ENCODE peak calls at places on chromosomes 2 and 18, in nine cellular contexts. One of them, this sample, is unnamed.

GRCh38 chr2:6394266-6394665 is 471.4 kb downstream of the CMPK2 start:
- DNase-seq in right cardiac atrium: no peak
- DNase-seq in fibroblast of lung: no peak
- DNase-seq in heart left ventricle: no peak
- DNase-seq in GM23248: no peak
- DNase-seq in stomach: no peak
- DNase-seq in tibial artery: no peak
- DNase-seq in thyroid gland: no peak
- DNase-seq in endothelial cell of umbilical vein: no peak
- DNase-seq in this sample: no peak

GRCh38 chr18:33440011-33440383 is 524 bp downstream of the CCDC178 start:
- DNase-seq in right cardiac atrium: peak; percentile 74
- DNase-seq in fibroblast of lung: peak; percentile 76
- DNase-seq in heart left ventricle: peak; percentile 12
- DNase-seq in GM23248: peak; percentile 65
- DNase-seq in stomach: peak; percentile 54
- DNase-seq in tibial artery: peak; percentile 22
- DNase-seq in thyroid gland: peak; percentile 73
- DNase-seq in endothelial cell of umbilical vein: peak; percentile 46
- DNase-seq in this sample: no peak

GRCh38 chr2:129779783-129780182 is 199.7 kb upstream of the RAB6C start:
- DNase-seq in right cardiac atrium: no peak
- DNase-seq in fibroblast of lung: no peak
- DNase-seq in heart left ventricle: no peak
- DNase-seq in GM23248: no peak
- DNase-seq in stomach: no peak
- DNase-seq in tibial artery: no peak
- DNase-seq in thyroid gland: no peak
- DNase-seq in endothelial cell of umbilical vein: no peak
- DNase-seq in this sample: no peak

GRCh38 chr2:26177122-26177521 is 4.2 kb downstream of the GAREM2 start:
- DNase-seq in right cardiac atrium: no peak
- DNase-seq in fibroblast of lung: no peak
- DNase-seq in heart left ventricle: no peak
- DNase-seq in GM23248: no peak
- DNase-seq in stomach: no peak
- DNase-seq in tibial artery: no peak
- DNase-seq in thyroid gland: no peak
- DNase-seq in endothelial cell of umbilical vein: no peak
- DNase-seq in this sample: no peak

GRCh38 chr2:144322379-144322778 is 197.5 kb downstream of the ZEB2 start:
- DNase-seq in right cardiac atrium: no peak
- DNase-seq in fibroblast of lung: no peak
- DNase-seq in heart left ventricle: no peak
- DNase-seq in GM23248: peak; percentile 58
- DNase-seq in stomach: no peak
- DNase-seq in tibial artery: no peak
- DNase-seq in thyroid gland: no peak
- DNase-seq in endothelial cell of umbilical vein: no peak
- DNase-seq in this sample: no peak

GRCh38 chr2:71615769-71616730 is 162.7 kb downstream of the DYSF start:
- DNase-seq in right cardiac atrium: peak; percentile 37
- DNase-seq in fibroblast of lung: no peak
- DNase-seq in heart left ventricle: peak; percentile 3
- DNase-seq in GM23248: no peak
- DNase-seq in stomach: peak; percentile 7
- DNase-seq in tibial artery: no peak
- DNase-seq in thyroid gland: no peak
- DNase-seq in endothelial cell of umbilical vein: no peak
- DNase-seq in this sample: no peak

GRCh38 chr18:55748227-55748738 is 160.3 kb upstream of the TCF4 start:
- DNase-seq in right cardiac atrium: no peak
- DNase-seq in fibroblast of lung: peak; percentile 20
- DNase-seq in heart left ventricle: no peak
- DNase-seq in GM23248: no peak
- DNase-seq in stomach: no peak
- DNase-seq in tibial artery: no peak
- DNase-seq in thyroid gland: no peak
- DNase-seq in endothelial cell of umbilical vein: no peak
- DNase-seq in this sample: no peak

GRCh38 chr2:239240480-239240881 is 160.3 kb downstream of the HDAC4 start:
- DNase-seq in right cardiac atrium: peak; percentile 82
- DNase-seq in fibroblast of lung: no peak
- DNase-seq in heart left ventricle: no peak
- DNase-seq in GM23248: no peak
- DNase-seq in stomach: no peak
- DNase-seq in tibial artery: no peak
- DNase-seq in thyroid gland: no peak
- DNase-seq in endothelial cell of umbilical vein: no peak
- DNase-seq in this sample: no peak

GRCh38 chr2:231093956-231094355 is 30.9 kb downstream of the HTR2B start:
- DNase-seq in right cardiac atrium: no peak
- DNase-seq in fibroblast of lung: no peak
- DNase-seq in heart left ventricle: no peak
- DNase-seq in GM23248: no peak
- DNase-seq in stomach: no peak
- DNase-seq in tibial artery: no peak
- DNase-seq in thyroid gland: no peak
- DNase-seq in endothelial cell of umbilical vein: no peak
- DNase-seq in this sample: no peak

GRCh38 chr18:79868811-79869541 is 71.2 kb downstream of the KCNG2 start:
- DNase-seq in right cardiac atrium: no peak
- DNase-seq in fibroblast of lung: no peak
- DNase-seq in heart left ventricle: no peak
- DNase-seq in GM23248: no peak
- DNase-seq in stomach: no peak
- DNase-seq in tibial artery: no peak
- DNase-seq in thyroid gland: no peak
- DNase-seq in endothelial cell of umbilical vein: no peak
- DNase-seq in this sample: no peak

GRCh38 chr2:199956062-199956380 is 639 bp downstream of the MAIP1 start:
- DNase-seq in right cardiac atrium: no peak
- DNase-seq in fibroblast of lung: no peak
- DNase-seq in heart left ventricle: no peak
- DNase-seq in GM23248: no peak
- DNase-seq in stomach: no peak
- DNase-seq in tibial artery: no peak
- DNase-seq in thyroid gland: no peak
- DNase-seq in endothelial cell of umbilical vein: no peak
- DNase-seq in this sample: no peak

GRCh38 chr2:46985512-46985911 is 69.9 kb upstream of the MCFD2 start:
- DNase-seq in right cardiac atrium: peak; percentile 76
- DNase-seq in fibroblast of lung: peak; percentile 49
- DNase-seq in heart left ventricle: no peak
- DNase-seq in GM23248: peak; percentile 79
- DNase-seq in stomach: no peak
- DNase-seq in tibial artery: no peak
- DNase-seq in thyroid gland: no peak
- DNase-seq in endothelial cell of umbilical vein: no peak
- DNase-seq in this sample: no peak

GRCh38 chr2:19319698-19320097 is 38.7 kb downstream of the OSR1 start:
- DNase-seq in right cardiac atrium: no peak
- DNase-seq in fibroblast of lung: no peak
- DNase-seq in heart left ventricle: no peak
- DNase-seq in GM23248: no peak
- DNase-seq in stomach: no peak
- DNase-seq in tibial artery: no peak
- DNase-seq in thyroid gland: no peak
- DNase-seq in endothelial cell of umbilical vein: no peak
- DNase-seq in this sample: no peak

GRCh38 chr2:23673830-23674679 is 252.9 kb downstream of the ATAD2B start:
- DNase-seq in right cardiac atrium: peak; percentile 18
- DNase-seq in fibroblast of lung: no peak
- DNase-seq in heart left ventricle: no peak
- DNase-seq in GM23248: peak; percentile 32
- DNase-seq in stomach: no peak
- DNase-seq in tibial artery: no peak
- DNase-seq in thyroid gland: no peak
- DNase-seq in endothelial cell of umbilical vein: no peak
- DNase-seq in this sample: no peak

DNA sequence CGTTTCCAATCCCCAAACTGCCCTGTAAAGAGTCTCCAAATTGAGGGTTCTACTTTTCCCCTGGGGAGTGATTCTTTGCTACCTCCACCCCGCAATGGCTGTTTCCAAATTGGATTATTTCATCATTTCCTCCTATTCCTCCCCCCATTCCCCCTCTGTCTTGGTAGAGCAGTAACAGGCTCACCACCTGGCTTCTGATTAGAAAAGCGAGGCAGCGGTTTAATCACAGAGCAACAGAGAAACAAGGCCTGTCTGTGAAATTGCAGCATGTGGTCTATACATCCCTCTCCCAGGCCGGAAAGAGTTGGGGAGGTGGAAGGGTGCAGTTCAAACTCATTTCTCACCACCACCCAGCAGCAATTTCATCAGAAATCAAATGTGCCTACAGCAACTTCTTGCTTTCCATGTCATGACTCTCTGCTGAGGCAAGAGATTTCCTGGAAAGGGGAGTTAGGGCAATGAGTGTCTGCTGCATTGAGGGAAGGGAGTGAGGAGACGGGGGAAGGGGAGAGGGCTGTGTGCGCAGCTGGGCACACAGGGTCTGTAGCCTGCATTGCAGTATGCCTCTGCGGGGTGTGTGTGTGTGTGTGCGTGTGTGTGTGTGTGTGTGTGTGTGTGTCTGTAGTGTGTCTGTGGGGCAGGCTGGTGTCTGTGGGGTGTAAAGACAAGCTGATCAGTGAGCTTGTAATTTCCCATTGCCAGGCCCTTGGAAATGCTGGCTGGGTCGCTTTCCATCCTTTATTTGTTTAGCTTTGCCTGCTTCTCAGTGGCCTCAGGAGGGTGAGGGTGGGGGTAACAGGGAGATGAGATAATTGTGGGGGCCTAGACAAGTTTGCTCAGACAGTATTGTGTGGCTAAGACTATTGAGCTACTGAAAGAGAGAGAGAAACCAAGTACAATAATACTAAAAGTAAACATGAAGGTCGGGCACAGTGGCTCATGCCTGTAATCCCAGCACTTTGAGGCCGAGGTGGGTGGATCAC is 13.5 kb upstream of the IGFBP2 start:
- DNase-seq in right cardiac atrium: no peak
- DNase-seq in fibroblast of lung: peak; percentile 41
- DNase-seq in heart left ventricle: no peak
- DNase-seq in GM23248: peak; percentile 42
- DNase-seq in stomach: no peak
- DNase-seq in tibial artery: no peak
- DNase-seq in thyroid gland: no peak
- DNase-seq in endothelial cell of umbilical vein: no peak
- DNase-seq in this sample: no peak
- H3K4me3 ChIP-seq in right cardiac atrium: no peak overlapping the region
- H3K4me3 ChIP-seq in fibroblast of lung: no peak overlapping the region
- H3K4me3 ChIP-seq in heart left ventricle: no peak overlapping the region
- H3K4me3 ChIP-seq in GM23248: no peak overlapping the region
- H3K4me3 ChIP-seq in stomach: no peak overlapping the region
- H3K4me3 ChIP-seq in tibial artery: no peak overlapping the region
- H3K4me3 ChIP-seq in thyroid gland: no peak overlapping the region
- H3K4me3 ChIP-seq in endothelial cell of umbilical vein: no peak overlapping the region
- H3K4me3 ChIP-seq in this sample: no peak overlapping the region

DNA sequence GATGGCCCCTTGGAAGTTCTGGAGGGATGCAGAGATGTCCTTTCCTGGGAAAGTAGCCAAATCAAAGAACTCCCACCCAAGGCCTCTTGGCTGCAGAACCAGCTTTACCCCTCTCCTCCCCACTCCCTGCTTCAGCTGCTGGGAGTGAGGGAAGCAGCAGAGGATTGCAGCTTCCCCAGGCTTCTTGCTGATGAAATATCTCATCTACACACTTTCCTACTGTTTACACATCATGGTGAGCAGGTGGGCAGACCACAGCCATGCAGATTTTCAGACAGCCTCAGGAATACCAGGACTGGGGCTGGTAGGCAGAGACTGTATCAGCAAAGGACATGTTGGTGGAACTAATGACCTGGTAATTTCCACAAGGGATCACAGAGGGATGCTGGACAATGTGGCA is 32.6 kb downstream of the TMEM17 start:
- DNase-seq in right cardiac atrium: no peak
- DNase-seq in fibroblast of lung: no peak
- DNase-seq in heart left ventricle: no peak
- DNase-seq in GM23248: no peak
- DNase-seq in stomach: no peak
- DNase-seq in tibial artery: no peak
- DNase-seq in thyroid gland: no peak
- DNase-seq in endothelial cell of umbilical vein: no peak
- DNase-seq in this sample: no peak
- H3K4me1 ChIP-seq in right cardiac atrium: peaks cover 13% of the 10 kb centered on the region
- H3K4me1 ChIP-seq in fibroblast of lung: no peaks in the 10 kb centered on the region
- H3K4me1 ChIP-seq in heart left ventricle: peaks cover 58% of the 10 kb centered on the region
- H3K4me1 ChIP-seq in GM23248: peaks cover 36% of the 10 kb centered on the region
- H3K4me1 ChIP-seq in stomach: peaks cover 7% of the 10 kb centered on the region
- H3K4me1 ChIP-seq in tibial artery: peaks cover 53% of the 10 kb centered on the region
- H3K4me1 ChIP-seq in thyroid gland: peaks cover 78% of the 10 kb centered on the region
- H3K4me1 ChIP-seq in endothelial cell of umbilical vein: peaks cover 27% of the 10 kb centered on the region
- H3K4me1 ChIP-seq in this sample: peaks cover 9% of the 10 kb centered on the region

GRCh38 chr2:62010632-62011276 is 105.3 kb downstream of the COMMD1 start:
- DNase-seq in right cardiac atrium: no peak
- DNase-seq in fibroblast of lung: peak; percentile 29
- DNase-seq in heart left ventricle: no peak
- DNase-seq in GM23248: no peak
- DNase-seq in stomach: no peak
- DNase-seq in tibial artery: no peak
- DNase-seq in thyroid gland: no peak
- DNase-seq in endothelial cell of umbilical vein: no peak
- DNase-seq in this sample: no peak
- H3K27ac ChIP-seq in right cardiac atrium: no peak overlapping the region
- H3K27ac ChIP-seq in fibroblast of lung: no peak overlapping the region
- H3K27ac ChIP-seq in heart left ventricle: no peak overlapping the region
- H3K27ac ChIP-seq in GM23248: no peak overlapping the region
- H3K27ac ChIP-seq in stomach: no peak overlapping the region
- H3K27ac ChIP-seq in tibial artery: no peak overlapping the region
- H3K27ac ChIP-seq in thyroid gland: no peak overlapping the region
- H3K27ac ChIP-seq in endothelial cell of umbilical vein: no peak overlapping the region
- H3K27ac ChIP-seq in this sample: no peak overlapping the region

DNA sequence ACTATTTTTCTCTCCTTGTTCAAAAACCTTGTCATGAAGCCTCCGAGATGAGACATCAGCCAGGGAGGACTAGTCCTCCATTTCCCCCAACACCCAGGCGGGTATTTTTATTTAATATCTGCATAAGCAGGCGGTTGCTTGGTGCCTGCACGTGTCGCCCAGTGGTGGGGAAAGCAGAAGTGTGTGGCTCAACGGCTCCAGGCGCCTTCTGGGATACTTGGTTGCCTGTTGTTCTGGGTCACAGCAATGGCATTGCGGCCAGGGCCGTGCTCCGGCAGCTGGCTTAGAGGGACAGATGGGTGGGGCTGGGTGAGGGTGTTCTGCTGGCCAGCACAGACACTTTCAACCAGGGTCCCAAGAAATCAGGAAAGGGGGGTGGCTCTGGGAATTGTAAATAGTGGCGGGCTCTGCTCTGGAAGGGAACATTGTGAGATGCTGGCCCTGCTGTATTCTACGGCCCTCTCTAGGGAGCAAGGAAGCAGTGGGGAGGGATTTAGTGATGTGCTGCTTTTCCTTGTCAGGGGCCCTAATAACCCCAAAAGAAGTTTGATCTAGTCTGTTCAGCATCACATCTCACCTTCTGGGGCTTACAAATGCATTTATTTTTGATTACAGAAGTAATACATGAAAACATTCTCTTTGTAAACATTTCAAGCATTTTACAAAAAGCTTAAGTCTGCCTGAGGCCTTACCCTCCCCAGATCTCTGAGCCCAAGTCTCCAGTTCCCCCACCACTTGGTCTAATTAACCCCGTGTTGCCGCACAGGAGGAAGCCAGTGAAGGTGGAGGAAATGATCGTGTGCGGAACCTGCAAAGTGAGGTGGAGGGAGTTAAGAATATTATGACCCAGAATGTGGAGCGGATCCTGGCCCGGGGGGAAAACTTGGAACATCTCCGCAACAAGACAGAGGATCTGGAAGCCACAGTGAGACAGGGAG is 1.1 kb downstream of the VAMP8 start:
- DNase-seq in right cardiac atrium: peak; percentile 86
- DNase-seq in fibroblast of lung: no peak
- DNase-seq in heart left ventricle: peak; percentile 45
- DNase-seq in GM23248: no peak
- DNase-seq in stomach: peak; percentile 63
- DNase-seq in tibial artery: peak; percentile 73
- DNase-seq in thyroid gland: peak; percentile 57
- DNase-seq in endothelial cell of umbilical vein: no peak
- DNase-seq in this sample: no peak
- H3K4me3 ChIP-seq in right cardiac atrium: no peak overlapping the region
- H3K4me3 ChIP-seq in fibroblast of lung: no peak overlapping the region
- H3K4me3 ChIP-seq in heart left ventricle: peak overlapping the region; percentile 10
- H3K4me3 ChIP-seq in GM23248: no peak overlapping the region
- H3K4me3 ChIP-seq in stomach: peak overlapping the region; percentile 53
- H3K4me3 ChIP-seq in tibial artery: peak overlapping the region; percentile 27
- H3K4me3 ChIP-seq in thyroid gland: peak overlapping the region; percentile 33
- H3K4me3 ChIP-seq in endothelial cell of umbilical vein: no peak overlapping the region
- H3K4me3 ChIP-seq in this sample: peak overlapping the region; percentile 78

This sample was measured in CD8-positive, alpha-beta memory T cell.